ENCODE peak calls at places on chromosomes 12 and 14, in seven cellular contexts. B, Y, Z, N, E, U and K are unnamed samples.

GRCh38 chr14:97458302-97459137 is 661.3 kb downstream of the VRK1 start:
- DNase-seq in B (peak), Y (no peak), Z (peak), N (no peak), E (no peak), U (no peak), K (no peak)

GRCh38 chr12:83473408-83474095 is 786.8 kb downstream of the TMTC2 start:
- DNase-seq in B (no peak), Y (no peak), Z (no peak), N (no peak), E (no peak), U (no peak), K (no peak)

GRCh38 chr12:57221169-57221917 is 4.7 kb downstream of the NXPH4 start:
- DNase-seq in B (no peak), Y (no peak), Z (no peak), N (no peak), E (no peak), U (no peak), K (no peak)

GRCh38 chr14:32200368-32201195 is 1.3 kb upstream of the RNU6-7 start:
- DNase-seq in B (no peak), Y (no peak), Z (no peak), N (no peak), E (no peak), U (peak), K (no peak)

GRCh38 chr14:77031680-77032482 is 3.4 kb upstream of the IRF2BPL start:
- DNase-seq in B (no peak), Y (no peak), Z (no peak), N (no peak), E (peak), U (peak), K (no peak)

GRCh38 chr12:77686760-77687159 is 143.9 kb upstream of the NAV3 start:
- DNase-seq in B (no peak), Y (no peak), Z (no peak), N (no peak), E (no peak), U (peak), K (no peak)

GRCh38 chr12:6758511-6758910 is 5.6 kb upstream of the MLF2 start:
- DNase-seq in B (no peak), Y (no peak), Z (no peak), N (no peak), E (no peak), U (no peak), K (no peak)

GRCh38 chr12:76276499-76277151 is 71.6 kb downstream of the BBS10 start:
- DNase-seq in B (no peak), Y (no peak), Z (no peak), N (no peak), E (no peak), U (no peak), K (no peak)

GRCh38 chr12:113040722-113041168 is 15.8 kb upstream of the DTX1 start:
- DNase-seq in B (peak), Y (peak), Z (no peak), N (peak), E (peak), U (peak), K (peak)

GRCh38 chr12:3755898-3756297 is 3.0 kb upstream of the CRACR2A start:
- DNase-seq in B (no peak), Y (no peak), Z (no peak), N (no peak), E (no peak), U (no peak), K (no peak)

GRCh38 chr14:33967138-33967537 is 16.3 kb upstream of the EGLN3 start:
- DNase-seq in B (no peak), Y (no peak), Z (no peak), N (no peak), E (no peak), U (no peak), K (no peak)

GRCh38 chr12:75065482-75065881 is 144.2 kb downstream of the KCNC2 start:
- DNase-seq in B (no peak), Y (no peak), Z (no peak), N (no peak), E (no peak), U (no peak), K (no peak)

GRCh38 chr12:132363661-132364347 is 34.4 kb upstream of the GALNT9 start:
- DNase-seq in B (peak), Y (no peak), Z (no peak), N (no peak), E (no peak), U (no peak), K (no peak)

GRCh38 chr14:104464907-104465306 is 114.7 kb upstream of the C14orf180 start:
- DNase-seq in B (peak), Y (no peak), Z (no peak), N (no peak), E (no peak), U (no peak), K (no peak)

GRCh38 chr14:29757188-29757680 is 170.4 kb downstream of the PRKD1 start:
- DNase-seq in B (no peak), Y (no peak), Z (no peak), N (no peak), E (no peak), U (no peak), K (no peak)

GRCh38 chr14:90534091-90534837 is 137.4 kb downstream of the CALM1 start:
- DNase-seq in B (peak), Y (no peak), Z (no peak), N (no peak), E (no peak), U (no peak), K (no peak)

GRCh38 chr12:67772276-67773169 is 124.0 kb downstream of the DYRK2 start:
- DNase-seq in B (no peak), Y (peak), Z (no peak), N (no peak), E (peak), U (no peak), K (no peak)

GRCh38 chr12:120041386-120042231 is 52.6 kb downstream of the BICDL1 start:
- DNase-seq in B (no peak), Y (peak), Z (no peak), N (peak), E (peak), U (no peak), K (no peak)

GRCh38 chr14:50038398-50039119 is 77.8 kb downstream of the VCPKMT start:
- DNase-seq in B (no peak), Y (peak), Z (peak), N (peak), E (peak), U (peak), K (peak)

GRCh38 chr14:54046250-54046649 is 89.6 kb upstream of the BMP4 start:
- DNase-seq in B (no peak), Y (no peak), Z (no peak), N (no peak), E (no peak), U (no peak), K (no peak)

GRCh38 chr12:108459106-108459505 is 56.0 kb upstream of the FICD start:
- DNase-seq in B (no peak), Y (no peak), Z (no peak), N (no peak), E (no peak), U (no peak), K (no peak)

GRCh38 chr12:105347486-105347885 is 17.0 kb downstream of the C12orf75 start:
- DNase-seq in B (no peak), Y (no peak), Z (no peak), N (no peak), E (no peak), U (no peak), K (no peak)

GRCh38 chr12:122067966-122068365 is 10.6 kb upstream of the MLXIP start:
- DNase-seq in B (no peak), Y (no peak), Z (peak), N (no peak), E (no peak), U (no peak), K (no peak)

GRCh38 chr14:68513838-68514610 is 278.8 kb downstream of the ZFP36L1 start:
- DNase-seq in B (no peak), Y (no peak), Z (peak), N (no peak), E (no peak), U (peak), K (no peak)

GRCh38 chr12:80936642-80937390 is 918 bp downstream of the LIN7A start:
- DNase-seq in B (peak), Y (peak), Z (peak), N (no peak), E (no peak), U (no peak), K (no peak)

GRCh38 chr14:34300330-34300729 is 161.7 kb downstream of the SPTSSA start:
- DNase-seq in B (no peak), Y (no peak), Z (no peak), N (no peak), E (no peak), U (no peak), K (no peak)

GRCh38 chr12:58557156-58557555 is 363.1 kb downstream of the LRIG3 start:
- DNase-seq in B (no peak), Y (peak), Z (no peak), N (no peak), E (peak), U (peak), K (no peak)

GRCh38 chr14:90755661-90756304 is 60.4 kb downstream of the TTC7B start:
- DNase-seq in B (no peak), Y (peak), Z (no peak), N (no peak), E (no peak), U (no peak), K (no peak)

GRCh38 chr12:24470050-24470449 is 478.9 kb downstream of the BCAT1 start:
- DNase-seq in B (no peak), Y (peak), Z (no peak), N (no peak), E (no peak), U (peak), K (no peak)

GRCh38 chr14:55707365-55707804 is 127.4 kb downstream of the KTN1 start:
- DNase-seq in B (no peak), Y (peak), Z (no peak), N (no peak), E (peak), U (peak), K (peak)

GRCh38 chr12:116736962-116737773 is 701 bp downstream of the SPRING1 start:
- DNase-seq in B (peak), Y (no peak), Z (no peak), N (no peak), E (no peak), U (no peak), K (no peak)

GRCh38 chr12:115450017-115450416 is 766.0 kb upstream of the TBX3 start:
- DNase-seq in B (no peak), Y (no peak), Z (no peak), N (no peak), E (no peak), U (no peak), K (no peak)

GRCh38 chr12:47907851-47908454 is 3.2 kb upstream of the VDR start:
- DNase-seq in B (no peak), Y (no peak), Z (no peak), N (no peak), E (no peak), U (no peak), K (no peak)

GRCh38 chr12:57296291-57296690 is 45.3 kb upstream of the STAC3 start:
- DNase-seq in B (no peak), Y (no peak), Z (no peak), N (no peak), E (no peak), U (no peak), K (no peak)

GRCh38 chr14:51448831-51449665 is 202.7 kb upstream of the FRMD6 start:
- DNase-seq in B (no peak), Y (peak), Z (no peak), N (no peak), E (peak), U (peak), K (peak)

GRCh38 chr12:130954544-130954831 is 781 bp downstream of the ADGRD1 start:
- DNase-seq in B (peak), Y (no peak), Z (no peak), N (no peak), E (no peak), U (no peak), K (no peak)

GRCh38 chr12:11730299-11731041 is 81.0 kb downstream of the ETV6 start:
- DNase-seq in B (peak), Y (no peak), Z (no peak), N (peak), E (no peak), U (peak), K (no peak)

DNA sequence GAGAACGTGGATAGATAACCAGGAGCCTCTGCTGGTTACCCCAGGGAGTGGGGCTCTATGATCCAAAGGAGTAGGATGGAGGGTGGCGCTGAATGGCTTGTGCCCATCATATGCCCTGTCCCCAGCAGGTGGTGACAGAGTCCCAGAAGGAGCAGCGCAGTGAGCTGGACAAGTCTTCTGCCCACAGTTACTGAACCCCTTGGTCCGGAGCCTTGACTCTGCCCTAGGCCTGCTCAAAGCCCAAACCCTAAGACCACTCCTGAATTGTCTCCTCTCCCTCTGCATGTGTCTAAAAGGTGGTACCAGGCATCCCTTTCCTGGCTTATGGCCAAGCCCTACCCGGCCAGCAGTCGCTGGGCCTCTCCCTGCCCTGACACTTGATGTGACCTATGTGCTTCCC is 3.2 kb downstream of the PRPH start:
- DNase-seq in B (no peak), Y (no peak), Z (peak), N (no peak), E (no peak), U (no peak), K (no peak)
- TF ChIP-seq CTCF in B (no peak), Y (no peak), Z (no peak), N (no peak), E (peak), U (peak), K (no peak)

GRCh38 chr12:28708918-28709371 is 440.1 kb upstream of the FAR2 start:
- DNase-seq in B (no peak), Y (no peak), Z (no peak), N (peak), E (peak), U (no peak), K (peak)
- TF ChIP-seq CTCF in B (no peak), Y (no peak), Z (no peak), N (no peak), E (no peak), U (no peak), K (peak)

DNA sequence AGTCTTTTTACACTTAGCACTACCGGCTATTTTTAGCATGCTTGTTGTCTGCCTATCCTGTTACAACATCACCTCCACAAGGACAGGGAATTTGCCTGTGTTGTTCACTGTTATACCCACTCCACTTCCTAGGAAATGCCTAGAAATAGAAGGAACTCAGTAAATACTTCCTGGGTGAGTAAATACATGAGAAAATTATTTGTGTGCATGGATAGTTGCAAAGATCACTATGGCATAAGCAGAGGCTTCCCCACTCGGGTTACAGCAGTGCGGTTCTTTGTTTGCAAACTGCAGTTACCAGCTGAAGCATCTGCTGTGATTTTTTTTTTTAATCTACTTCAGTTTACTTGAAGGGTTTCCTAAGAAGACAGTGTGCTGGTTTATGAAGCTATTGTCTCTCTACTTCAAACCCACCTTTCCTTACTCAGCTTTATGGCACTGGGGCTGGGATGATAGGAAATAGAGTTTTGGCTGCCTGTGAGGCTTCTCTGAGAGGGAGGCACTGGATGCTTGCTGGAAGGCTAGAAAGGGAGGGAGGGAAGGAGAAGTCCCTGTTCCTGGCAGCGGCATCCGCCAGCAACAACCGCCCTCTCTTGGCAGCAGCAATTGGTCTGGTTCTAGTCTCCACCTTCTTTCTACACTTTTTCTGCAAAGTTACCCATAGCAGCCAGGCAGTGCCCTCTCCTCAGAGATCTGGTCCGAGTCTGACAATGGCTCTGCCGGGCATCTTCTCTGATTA is 29.1 kb downstream of the PDE6H start:
- DNase-seq in B (peak), Y (peak), Z (no peak), N (peak), E (no peak), U (no peak), K (no peak)
- TF ChIP-seq CTCF in B (no peak), Y (no peak), Z (no peak), N (no peak), E (no peak), U (no peak), K (no peak)

DNA sequence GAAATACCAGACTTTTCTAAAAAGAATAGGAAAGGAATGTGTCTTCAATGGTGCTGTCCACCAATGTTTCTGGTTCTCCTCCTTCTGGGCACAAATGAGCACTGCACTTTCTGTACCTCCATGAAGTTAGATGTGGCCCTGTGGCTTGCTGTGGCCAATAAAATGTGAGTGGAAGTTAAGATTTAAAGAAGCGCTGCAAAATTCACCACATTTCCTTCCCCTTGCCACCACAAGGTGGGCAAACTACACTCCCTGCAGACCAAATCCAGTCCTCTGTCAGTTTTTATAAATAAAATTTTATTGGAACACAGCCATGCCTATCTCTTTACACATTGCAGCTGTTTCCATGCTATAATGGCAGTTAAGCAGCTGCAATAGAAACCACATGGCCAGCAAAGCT is 141.4 kb upstream of the TMPO start:
- DNase-seq in B (no peak), Y (peak), Z (no peak), N (no peak), E (peak), U (no peak), K (no peak)
- TF ChIP-seq CTCF in B (no peak), Y (no peak), Z (no peak), N (no peak), E (peak), U (peak), K (peak)

DNA sequence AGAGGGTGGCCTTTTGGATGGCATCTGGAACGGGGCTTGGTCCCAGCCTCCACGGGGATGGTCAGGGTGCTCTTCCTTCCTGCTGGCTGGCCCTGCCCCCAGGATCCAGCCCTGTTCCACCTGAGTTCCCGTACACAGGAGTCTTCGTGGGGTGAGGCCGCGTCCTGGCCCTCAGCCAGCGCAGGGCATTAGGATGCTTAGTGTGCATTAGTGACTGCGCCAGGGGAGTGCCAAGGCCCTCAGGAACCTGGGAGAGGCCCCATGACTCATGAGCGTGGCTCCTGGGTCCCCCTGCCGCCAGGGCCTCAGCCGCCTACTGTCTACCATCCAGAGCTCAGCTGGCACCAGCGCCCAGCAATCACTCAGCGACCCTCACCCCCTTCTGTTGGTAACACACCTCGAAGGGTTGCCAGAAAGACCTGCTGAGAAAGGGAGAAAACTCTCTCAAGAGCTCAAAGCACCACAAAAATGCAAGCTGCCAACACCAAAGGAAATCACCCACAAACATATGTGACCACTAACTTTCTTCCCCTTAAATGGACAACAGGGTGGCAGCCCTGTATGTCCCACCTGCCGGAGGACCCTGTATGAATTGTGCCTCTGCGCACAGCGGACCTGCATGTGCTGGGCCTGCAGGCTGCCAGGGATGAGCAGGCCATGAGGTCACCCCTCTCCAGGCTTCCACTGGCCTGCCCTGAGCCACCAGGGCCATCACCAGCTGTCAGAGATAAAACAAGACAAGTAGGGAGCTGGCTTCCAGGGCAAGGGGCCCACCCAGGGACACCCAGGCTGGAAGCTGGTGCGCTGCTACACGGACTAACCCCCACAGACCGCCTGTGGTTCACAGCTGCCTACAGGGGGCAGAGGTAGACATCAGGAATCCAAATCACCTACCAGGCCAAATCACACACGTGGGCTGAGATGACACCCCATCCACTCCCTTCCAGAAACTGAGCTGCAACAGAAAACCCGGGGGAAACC is 28.7 kb downstream of the CCDC85C start:
- DNase-seq in B (peak), Y (peak), Z (no peak), N (peak), E (peak), U (peak), K (no peak)
- TF ChIP-seq CTCF in B (peak), Y (peak), Z (no peak), N (no peak), E (peak), U (peak), K (peak)